ENCODE peak calls at places on chromosomes 6 and 20, in seven cellular contexts. E, K, W, G, S, D and H are unnamed samples.

GRCh38 chr20:20009784-20010253 is 7.3 kb upstream of the NAA20 start:
- DNase-seq in E (no peak), K (peak), W (no peak), G (no peak), S (no peak), D (no peak), H (no peak)

GRCh38 chr6:33906413-33906812 is 102.6 kb upstream of the MLN start:
- DNase-seq in E (no peak), K (no peak), W (no peak), G (no peak), S (no peak), D (no peak), H (no peak)

GRCh38 chr6:70108230-70108629 is 194.7 kb downstream of the COL9A1 start:
- DNase-seq in E (peak), K (peak), W (no peak), G (peak), S (no peak), D (no peak), H (peak)

GRCh38 chr20:1555952-1556351 is 1.6 kb downstream of the SIRPD start:
- DNase-seq in E (no peak), K (no peak), W (no peak), G (peak), S (no peak), D (no peak), H (no peak)

GRCh38 chr6:27495386-27496135 is 22.7 kb upstream of the ZNF184 start:
- DNase-seq in E (peak), K (peak), W (no peak), G (peak), S (no peak), D (no peak), H (peak)

GRCh38 chr6:154868143-154868594 is 126.9 kb upstream of the TIAM2 start:
- DNase-seq in E (peak), K (peak), W (no peak), G (peak), S (no peak), D (no peak), H (peak)

GRCh38 chr6:89941031-89941775 is 46.9 kb downstream of the GJA10 start:
- DNase-seq in E (no peak), K (no peak), W (peak), G (no peak), S (peak), D (peak), H (no peak)

GRCh38 chr6:81894788-81895221 is 142.3 kb upstream of the TENT5A start:
- DNase-seq in E (peak), K (peak), W (no peak), G (no peak), S (peak), D (peak), H (no peak)

GRCh38 chr6:148413321-148414094 is 70.9 kb downstream of the SASH1 start:
- DNase-seq in E (no peak), K (no peak), W (no peak), G (no peak), S (no peak), D (no peak), H (no peak)

GRCh38 chr6:7341989-7342742 is 29.2 kb upstream of the SSR1 start:
- DNase-seq in E (no peak), K (no peak), W (no peak), G (no peak), S (no peak), D (no peak), H (no peak)

GRCh38 chr6:135230702-135231468 is 49.8 kb downstream of the MYB start:
- DNase-seq in E (peak), K (no peak), W (no peak), G (no peak), S (no peak), D (no peak), H (no peak)

DNA sequence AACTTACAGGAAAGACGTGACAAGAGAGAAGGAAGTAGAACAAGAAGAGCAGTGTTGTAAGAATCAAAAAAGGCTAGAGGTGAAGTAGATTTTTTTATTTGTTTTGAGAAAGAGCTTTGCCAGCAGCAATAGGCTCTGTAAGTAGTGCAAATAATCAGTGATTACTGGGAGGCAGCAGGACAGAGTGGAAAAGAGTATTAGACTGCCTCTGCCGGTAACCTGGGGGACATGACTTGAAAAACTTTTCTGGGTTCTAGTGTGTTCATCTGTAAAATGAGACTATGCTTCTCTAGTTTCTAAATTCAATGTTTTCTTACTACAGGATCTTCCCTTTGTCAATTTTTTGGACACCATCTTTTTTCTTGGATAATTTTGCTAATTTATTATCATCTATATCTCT is 5.8 kb upstream of the IRAK1BP1 start:
- DNase-seq in E (peak), K (no peak), W (no peak), G (no peak), S (no peak), D (no peak), H (no peak)
- TF ChIP-seq CTCF in E (no peak), K (no peak), W (peak), G (no peak), S (no peak), D (no peak), H (no peak)

DNA sequence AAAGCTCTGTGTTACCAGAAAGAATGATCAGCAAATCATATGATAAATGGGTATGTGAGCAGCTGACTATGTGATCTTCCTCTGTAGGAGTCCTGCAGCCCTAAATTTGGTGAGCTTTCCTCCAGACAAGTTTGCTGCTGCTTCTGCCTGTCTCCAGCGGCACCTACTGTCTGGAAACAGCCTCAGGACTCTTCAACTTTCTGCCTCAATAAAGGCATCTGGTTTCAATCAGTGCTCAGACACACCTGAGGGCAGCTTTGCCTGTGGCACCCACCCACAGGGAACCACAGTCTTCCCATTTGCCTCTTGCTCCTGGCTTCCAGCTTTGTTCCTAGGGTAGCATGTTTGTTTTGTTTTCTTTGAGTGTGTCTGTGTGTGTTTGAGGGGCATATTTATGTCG is 727.9 kb upstream of the MAN1A1 start:
- DNase-seq in E (peak), K (peak), W (no peak), G (no peak), S (no peak), D (no peak), H (no peak)
- TF ChIP-seq CTCF in E (peak), K (peak), W (peak), G (no peak), S (no peak), D (no peak), H (peak)

GRCh38 chr6:138405816-138406403 is 1.9 kb downstream of the HEBP2 start:
- DNase-seq in E (no peak), K (no peak), W (no peak), G (no peak), S (no peak), D (no peak), H (no peak)

GRCh38 chr6:138403324-138403800 is 661 bp upstream of the HEBP2 start:
- DNase-seq in E (no peak), K (peak), W (peak), G (no peak), S (no peak), D (no peak), H (peak)

GRCh38 chr6:138403801-138404665 is at the start of gene HEBP2:
- DNase-seq in E (peak), K (peak), W (peak), G (peak), S (peak), D (peak), H (peak)

GRCh38 chr6:138404666-138405337 is 779 bp downstream of the HEBP2 start:
- DNase-seq in E (no peak), K (no peak), W (no peak), G (peak), S (no peak), D (no peak), H (no peak)

DNA sequence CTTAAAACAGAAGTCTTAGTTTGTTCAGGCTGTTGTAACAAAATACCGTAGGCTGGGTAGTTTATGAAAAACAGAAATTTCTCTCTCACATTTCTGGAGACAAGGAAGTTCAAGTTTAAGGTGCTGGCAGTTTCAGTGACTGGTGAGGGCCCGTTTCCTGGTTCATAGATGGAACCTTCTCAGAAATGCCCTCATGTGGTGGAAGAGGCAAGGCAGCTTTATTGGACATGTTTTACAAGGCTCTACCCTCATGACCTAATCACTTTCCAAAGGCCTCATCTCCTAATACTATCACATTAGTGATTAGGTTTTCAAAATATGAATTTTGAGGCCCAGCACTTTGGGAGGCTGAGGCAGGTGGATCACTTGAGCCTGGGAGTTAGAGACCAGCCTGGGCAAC is 2.4 kb downstream of the HEBP2 start:
- DNase-seq in E (no peak), K (no peak), W (no peak), G (no peak), S (no peak), D (no peak), H (no peak)
- TF ChIP-seq CTCF in E (no peak), K (no peak), W (no peak), G (no peak), S (no peak), D (no peak), H (no peak)

DNA sequence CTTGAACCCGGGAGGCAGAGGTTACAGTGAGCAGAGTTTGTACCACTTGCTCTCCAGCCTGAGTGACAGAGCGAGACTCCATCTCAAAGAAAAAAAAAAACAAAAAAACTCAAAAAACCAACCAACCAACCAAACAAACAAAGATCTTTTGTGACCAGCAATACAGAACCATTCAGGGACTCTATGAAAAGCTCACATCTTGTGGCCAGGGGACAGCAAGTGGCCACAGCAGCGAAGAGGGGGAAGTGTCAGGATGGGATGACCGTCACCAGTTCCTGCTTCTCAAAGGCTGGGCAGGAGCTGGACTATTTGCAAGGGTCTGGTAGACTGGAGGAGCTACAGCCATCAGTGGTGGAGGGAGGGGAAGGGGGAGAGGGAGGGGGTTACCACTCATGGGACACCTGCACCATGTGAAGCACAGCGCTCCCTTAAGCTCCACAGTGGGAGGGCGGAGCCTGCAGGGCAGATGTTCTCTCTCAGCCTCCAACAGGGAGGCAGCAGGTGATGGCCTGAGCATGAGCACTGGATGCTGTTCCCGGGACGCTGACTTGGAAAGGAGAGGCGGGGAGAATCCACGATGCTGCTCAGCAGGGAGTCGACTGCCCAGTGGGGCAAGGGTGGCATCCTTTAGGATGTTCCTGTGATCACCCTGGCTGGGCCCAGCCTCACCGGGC is 19.7 kb upstream of the ULBP3 start:
- DNase-seq in E (no peak), K (no peak), W (no peak), G (no peak), S (no peak), D (no peak), H (no peak)
- TF ChIP-seq CTCF in E (no peak), K (no peak), W (no peak), G (no peak), S (no peak), D (no peak), H (no peak)

GRCh38 chr6:43377710-43378229 is 8.3 kb upstream of the ZNF318 start:
- DNase-seq in E (no peak), K (no peak), W (no peak), G (no peak), S (no peak), D (no peak), H (no peak)

GRCh38 chr6:43376551-43376981 is 7.1 kb upstream of the ZNF318 start:
- DNase-seq in E (no peak), K (no peak), W (no peak), G (no peak), S (no peak), D (no peak), H (no peak)

GRCh38 chr6:43383021-43383667 is 13.7 kb upstream of the ZNF318 start:
- DNase-seq in E (peak), K (no peak), W (no peak), G (no peak), S (no peak), D (no peak), H (no peak)

GRCh38 chr6:43375693-43376092 is 6.2 kb upstream of the ZNF318 start:
- DNase-seq in E (no peak), K (no peak), W (no peak), G (no peak), S (no peak), D (no peak), H (no peak)

GRCh38 chr6:43378631-43379030 is 9.2 kb upstream of the ZNF318 start:
- DNase-seq in E (no peak), K (no peak), W (no peak), G (no peak), S (no peak), D (no peak), H (no peak)
- TF ChIP-seq CTCF in E (no peak), K (no peak), W (no peak), G (no peak), S (no peak), D (no peak), H (no peak)

DNA sequence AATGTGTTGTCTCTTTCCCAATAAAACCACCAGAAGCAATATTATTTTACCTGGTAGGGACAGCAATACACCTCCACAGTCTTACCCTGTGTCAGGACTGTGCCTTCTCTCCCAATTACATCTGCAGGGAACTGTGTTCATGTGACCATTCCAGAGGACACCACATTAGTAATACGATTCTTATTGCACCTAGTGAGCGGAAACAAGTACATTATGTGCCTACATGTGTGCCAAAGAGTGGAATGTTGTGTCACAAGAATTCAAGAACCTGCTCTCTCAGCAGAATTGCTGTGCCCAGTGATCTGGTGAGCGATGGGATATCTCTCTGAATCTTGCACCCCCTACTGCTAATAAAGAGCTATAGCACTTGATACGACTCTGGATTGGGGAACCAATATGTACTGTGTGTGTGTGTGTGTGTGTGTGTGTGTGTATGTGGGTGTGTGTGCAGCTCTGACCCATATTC is 57.4 kb upstream of the FOXC1 start:
- DNase-seq in E (peak), K (peak), W (no peak), G (peak), S (no peak), D (no peak), H (peak)
- TF ChIP-seq CTCF in E (peak), K (peak), W (peak), G (peak), S (no peak), D (peak), H (peak)

GRCh38 chr20:9360427-9360826 is 154.0 kb upstream of the LAMP5 start:
- DNase-seq in E (no peak), K (no peak), W (no peak), G (no peak), S (no peak), D (no peak), H (no peak)

GRCh38 chr20:9353916-9354276 is 160.5 kb upstream of the LAMP5 start:
- DNase-seq in E (peak), K (no peak), W (no peak), G (no peak), S (no peak), D (no peak), H (no peak)

GRCh38 chr20:9354579-9354978 is 159.8 kb upstream of the LAMP5 start:
- DNase-seq in E (no peak), K (no peak), W (no peak), G (no peak), S (no peak), D (no peak), H (no peak)

GRCh38 chr20:9363673-9364072 is 150.7 kb upstream of the LAMP5 start:
- DNase-seq in E (no peak), K (no peak), W (no peak), G (no peak), S (no peak), D (no peak), H (no peak)

DNA sequence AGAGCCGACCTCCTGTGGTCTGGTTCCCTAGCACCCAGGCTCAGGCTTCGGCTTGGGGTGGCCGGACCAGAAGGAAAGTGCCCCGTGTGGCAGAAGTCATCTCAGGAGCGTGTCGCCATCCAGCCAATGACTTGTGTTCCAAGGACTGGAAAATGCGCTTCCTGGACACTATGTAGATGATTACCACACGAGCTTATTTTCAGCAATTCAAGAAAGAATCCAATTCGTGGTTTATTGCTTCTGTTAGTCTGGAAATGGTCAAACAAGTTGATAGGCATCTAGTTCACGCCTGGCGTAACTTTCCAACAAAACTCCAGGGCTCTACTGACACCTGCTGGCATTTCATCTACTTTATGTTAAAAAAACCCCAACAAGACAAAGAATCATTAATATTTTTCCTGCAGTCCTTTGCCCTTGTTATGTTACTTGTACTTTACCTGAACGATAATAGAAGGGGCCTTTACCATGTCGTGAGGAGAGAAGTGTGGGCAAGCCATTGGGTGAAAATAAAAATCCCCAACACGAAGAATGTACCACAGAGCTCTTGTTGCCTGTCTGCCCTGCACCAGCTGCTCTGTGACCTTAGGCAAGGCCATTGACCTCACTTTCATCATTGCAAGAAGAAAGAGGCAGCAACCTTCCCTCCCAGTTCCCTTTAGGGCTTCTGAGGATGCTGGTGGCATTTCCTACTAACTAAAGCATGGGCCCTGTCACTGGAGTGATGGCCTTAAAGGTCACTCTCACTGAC is 154.7 kb upstream of the LAMP5 start:
- DNase-seq in E (peak), K (peak), W (no peak), G (peak), S (no peak), D (no peak), H (no peak)
- TF ChIP-seq CTCF in E (peak), K (peak), W (peak), G (peak), S (peak), D (peak), H (peak)

DNA sequence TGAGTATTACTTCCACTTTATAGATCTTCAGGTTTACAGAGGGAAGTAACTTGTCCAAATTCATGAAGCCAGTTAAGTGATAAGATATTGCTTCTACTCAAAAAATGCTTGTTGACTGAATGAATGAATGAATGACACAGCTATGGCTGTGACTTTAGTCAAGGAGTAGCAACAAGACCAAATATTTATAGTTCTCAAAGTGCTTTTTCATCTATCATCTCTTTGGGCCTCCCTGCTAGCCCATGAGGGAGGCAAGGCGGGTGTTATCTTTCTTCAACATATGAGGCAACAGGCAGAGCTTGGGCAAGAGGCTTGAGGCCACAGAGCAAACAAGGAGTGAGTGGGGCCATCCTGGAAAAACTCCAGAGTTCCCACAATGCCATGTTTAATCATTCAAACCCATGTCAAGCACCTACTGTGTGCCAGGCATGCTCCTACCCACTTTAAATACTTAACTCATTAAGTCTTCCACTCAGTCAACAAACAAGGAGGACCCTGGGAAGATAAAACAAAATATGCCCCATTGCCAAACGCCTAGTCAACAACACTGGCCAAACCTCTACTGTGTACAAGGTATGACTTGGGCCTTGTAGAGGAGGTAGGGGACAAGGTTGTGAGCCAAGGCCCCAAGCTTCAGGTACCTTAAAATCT is 15.9 kb downstream of the BCL2L1 start:
- DNase-seq in E (peak), K (no peak), W (no peak), G (no peak), S (no peak), D (no peak), H (no peak)
- TF ChIP-seq CTCF in E (no peak), K (no peak), W (no peak), G (no peak), S (no peak), D (no peak), H (no peak)